ENCODE peak calls at places on chromosomes 4 and X, in four cellular contexts. J, N, H and M are unnamed samples.

GRCh38 chr4:6840062-6840976 is 57.8 kb downstream of the KIAA0232 start:
- DNase-seq in J (no peak), N (no peak), H (no peak), M (no peak)

GRCh38 chr4:106240699-106241098 is 75.3 kb downstream of the TBCK start:
- DNase-seq in J (no peak), N (no peak), H (no peak), M (no peak)

GRCh38 chr4:98518555-98519267 is 139.7 kb downstream of the TSPAN5 start:
- DNase-seq in J (no peak), N (no peak), H (peak), M (no peak)

GRCh38 chr4:137968956-137969709 is 273.0 kb downstream of the SLC7A11 start:
- DNase-seq in J (no peak), N (no peak), H (no peak), M (no peak)

GRCh38 chr4:80125252-80126177 is 52.5 kb upstream of the ANTXR2 start:
- DNase-seq in J (peak), N (no peak), H (no peak), M (no peak)

GRCh38 chr4:48375651-48376291 is 34.4 kb downstream of the SLAIN2 start:
- DNase-seq in J (no peak), N (no peak), H (no peak), M (peak)

GRCh38 chrX:75365243-75365975 is 91.5 kb downstream of the UPRT start:
- DNase-seq in J (no peak), N (no peak), H (no peak), M (no peak)

GRCh38 chrX:42519666-42520231 is 258.2 kb downstream of the PPP1R2C start:
- DNase-seq in J (no peak), N (no peak), H (no peak), M (no peak)

GRCh38 chr4:53714377-53715140 is 123.3 kb upstream of the LNX1 start:
- DNase-seq in J (no peak), N (no peak), H (no peak), M (no peak)

GRCh38 chrX:129480889-129481288 is 42.4 kb downstream of the SMARCA1 start:
- DNase-seq in J (no peak), N (no peak), H (no peak), M (no peak)

GRCh38 chr4:92447265-92447905 is 143.6 kb downstream of the GRID2 start:
- DNase-seq in J (no peak), N (no peak), H (no peak), M (no peak)

GRCh38 chr4:107619065-107619464 is 101.0 kb downstream of the PAPSS1 start:
- DNase-seq in J (no peak), N (no peak), H (no peak), M (no peak)

GRCh38 chrX:109857898-109858297 is 124.8 kb upstream of the ACSL4 start:
- DNase-seq in J (no peak), N (no peak), H (no peak), M (no peak)

GRCh38 chr4:77433102-77433733 is 172.4 kb upstream of the CXCL13 start:
- DNase-seq in J (no peak), N (peak), H (peak), M (peak)

GRCh38 chrX:110403839-110404238 is 45.2 kb downstream of the RTL9 start:
- DNase-seq in J (no peak), N (no peak), H (no peak), M (no peak)